ENCODE peak calls at places on chromosomes 2 and 18, in six cellular contexts. One of them, this sample, is unnamed.

GRCh38 chr2:190335225-190335559 is 8.2 kb upstream of the INPP1 start:
- DNase-seq in cardiac muscle cell: no peak
- DNase-seq in spleen: no peak
- DNase-seq in astrocyte: no peak
- DNase-seq in PC-3: no peak
- DNase-seq in pancreas: no peak
- DNase-seq in this sample: no peak

GRCh38 chr2:26602575-26602974 is 38.6 kb downstream of the CIB4 start:
- DNase-seq in cardiac muscle cell: no peak
- DNase-seq in spleen: no peak
- DNase-seq in astrocyte: no peak
- DNase-seq in PC-3: no peak
- DNase-seq in pancreas: no peak
- DNase-seq in this sample: no peak

GRCh38 chr2:43467889-43468288 is 127.9 kb downstream of the THADA start:
- DNase-seq in cardiac muscle cell: no peak
- DNase-seq in spleen: no peak
- DNase-seq in astrocyte: peak; percentile 73
- DNase-seq in PC-3: peak; percentile 60
- DNase-seq in pancreas: no peak
- DNase-seq in this sample: no peak

GRCh38 chr2:19728120-19728519 is 173.7 kb downstream of the TTC32 start:
- DNase-seq in cardiac muscle cell: no peak
- DNase-seq in spleen: no peak
- DNase-seq in astrocyte: no peak
- DNase-seq in PC-3: no peak
- DNase-seq in pancreas: no peak
- DNase-seq in this sample: no peak

GRCh38 chr2:240783819-240784621 is 36.0 kb downstream of the KIF1A start:
- DNase-seq in cardiac muscle cell: no peak
- DNase-seq in spleen: peak; percentile 71
- DNase-seq in astrocyte: no peak
- DNase-seq in PC-3: no peak
- DNase-seq in pancreas: no peak
- DNase-seq in this sample: no peak

GRCh38 chr2:1673160-1673944 is 71.0 kb downstream of the PXDN start:
- DNase-seq in cardiac muscle cell: no peak
- DNase-seq in spleen: no peak
- DNase-seq in astrocyte: no peak
- DNase-seq in PC-3: no peak
- DNase-seq in pancreas: no peak
- DNase-seq in this sample: no peak

GRCh38 chr2:43210125-43210466 is 16.3 kb downstream of the ZFP36L2 start:
- DNase-seq in cardiac muscle cell: no peak
- DNase-seq in spleen: no peak
- DNase-seq in astrocyte: no peak
- DNase-seq in PC-3: no peak
- DNase-seq in pancreas: no peak
- DNase-seq in this sample: no peak

GRCh38 chr18:66136039-66136438 is 385.2 kb downstream of the CDH7 start:
- DNase-seq in cardiac muscle cell: peak; percentile 33
- DNase-seq in spleen: no peak
- DNase-seq in astrocyte: peak; percentile 32
- DNase-seq in PC-3: no peak
- DNase-seq in pancreas: no peak
- DNase-seq in this sample: no peak

GRCh38 chr2:158509928-158510797 is 53.4 kb downstream of the PKP4 start:
- DNase-seq in cardiac muscle cell: no peak
- DNase-seq in spleen: no peak
- DNase-seq in astrocyte: peak; percentile 68
- DNase-seq in PC-3: peak; percentile 57
- DNase-seq in pancreas: no peak
- DNase-seq in this sample: no peak

GRCh38 chr2:12728221-12728777 is 11.6 kb downstream of the TRIB2 start:
- DNase-seq in cardiac muscle cell: no peak
- DNase-seq in spleen: peak; percentile 87
- DNase-seq in astrocyte: no peak
- DNase-seq in PC-3: no peak
- DNase-seq in pancreas: no peak
- DNase-seq in this sample: no peak

GRCh38 chr2:217636578-217637267 is 366.1 kb downstream of the TNS1 start:
- DNase-seq in cardiac muscle cell: no peak
- DNase-seq in spleen: no peak
- DNase-seq in astrocyte: no peak
- DNase-seq in PC-3: no peak
- DNase-seq in pancreas: no peak
- DNase-seq in this sample: no peak

GRCh38 chr18:12324991-12325725 is 17.1 kb downstream of the TUBB6 start:
- DNase-seq in cardiac muscle cell: no peak
- DNase-seq in spleen: no peak
- DNase-seq in astrocyte: no peak
- DNase-seq in PC-3: no peak
- DNase-seq in pancreas: no peak
- DNase-seq in this sample: no peak

GRCh38 chr2:71950256-71951066 is 197.2 kb downstream of the CYP26B1 start:
- DNase-seq in cardiac muscle cell: no peak
- DNase-seq in spleen: no peak
- DNase-seq in astrocyte: no peak
- DNase-seq in PC-3: no peak
- DNase-seq in pancreas: no peak
- DNase-seq in this sample: no peak

GRCh38 chr2:69224495-69224803 is 162.6 kb downstream of the GFPT1 start:
- DNase-seq in cardiac muscle cell: no peak
- DNase-seq in spleen: no peak
- DNase-seq in astrocyte: no peak
- DNase-seq in PC-3: no peak
- DNase-seq in pancreas: no peak
- DNase-seq in this sample: no peak

GRCh38 chr2:195049372-195050031 is 607.5 kb upstream of the SLC39A10 start:
- DNase-seq in cardiac muscle cell: no peak
- DNase-seq in spleen: no peak
- DNase-seq in astrocyte: peak; percentile 47
- DNase-seq in PC-3: peak; percentile 54
- DNase-seq in pancreas: no peak
- DNase-seq in this sample: no peak

GRCh38 chr2:79511320-79511951 is 1.4 kb upstream of the CTNNA2 start:
- DNase-seq in cardiac muscle cell: peak; percentile 94
- DNase-seq in spleen: no peak
- DNase-seq in astrocyte: peak; percentile 55
- DNase-seq in PC-3: peak; percentile 39
- DNase-seq in pancreas: peak; percentile 49
- DNase-seq in this sample: no peak

GRCh38 chr2:124566518-124566970 is 541.5 kb downstream of the CNTNAP5 start:
- DNase-seq in cardiac muscle cell: no peak
- DNase-seq in spleen: no peak
- DNase-seq in astrocyte: no peak
- DNase-seq in PC-3: peak; percentile 9
- DNase-seq in pancreas: peak; percentile 7
- DNase-seq in this sample: no peak

GRCh38 chr2:26274058-26274613 is 29.4 kb downstream of the HADHB start:
- DNase-seq in cardiac muscle cell: no peak
- DNase-seq in spleen: no peak
- DNase-seq in astrocyte: peak; percentile 76
- DNase-seq in PC-3: peak; percentile 7
- DNase-seq in pancreas: peak; percentile 92
- DNase-seq in this sample: peak; percentile 74

GRCh38 chr2:87996570-87996969 is 19.8 kb downstream of the RNU2-63P start:
- DNase-seq in cardiac muscle cell: no peak
- DNase-seq in spleen: no peak
- DNase-seq in astrocyte: no peak
- DNase-seq in PC-3: peak; percentile 0
- DNase-seq in pancreas: no peak
- DNase-seq in this sample: no peak

DNA sequence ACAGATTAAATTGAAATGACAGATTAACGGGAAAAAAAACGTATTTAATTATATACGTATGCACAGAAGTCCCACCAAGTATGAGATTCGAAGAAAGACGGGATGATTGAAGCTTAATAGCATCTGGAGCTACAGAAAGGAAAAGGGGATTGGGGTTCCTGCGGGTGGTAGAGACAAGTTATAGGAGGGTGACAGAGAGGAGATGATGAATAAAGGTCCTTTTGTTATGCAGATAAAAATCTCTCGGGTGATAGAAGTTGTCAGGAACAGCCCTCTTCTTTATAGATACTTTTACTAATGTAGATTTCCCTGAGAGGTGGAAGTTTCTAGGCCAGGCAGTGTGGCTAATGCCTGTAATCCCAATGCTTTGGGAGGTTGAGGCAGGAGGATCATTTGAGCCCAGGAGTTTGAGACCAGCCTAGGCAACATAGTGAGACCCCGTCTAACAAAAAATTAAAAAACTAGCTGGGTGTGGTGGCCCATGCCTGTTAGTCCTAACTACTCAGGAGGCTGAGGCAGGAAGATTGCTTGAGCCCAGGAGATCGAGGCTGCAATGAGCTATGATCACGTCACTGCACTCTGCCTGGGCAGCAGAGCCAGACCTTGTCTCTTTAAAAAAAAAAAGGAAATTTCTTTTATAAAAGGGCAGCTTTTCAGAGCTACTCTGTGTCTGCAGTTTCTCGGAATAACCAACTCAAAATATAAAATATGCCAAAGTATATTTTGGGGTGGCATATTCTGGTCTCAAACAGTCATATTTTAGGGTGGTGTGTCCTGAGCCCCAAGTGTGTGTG is 113.0 kb downstream of the STPG4 start:
- DNase-seq in cardiac muscle cell: no peak
- DNase-seq in spleen: no peak
- DNase-seq in astrocyte: no peak
- DNase-seq in PC-3: no peak
- DNase-seq in pancreas: no peak
- DNase-seq in this sample: peak; percentile 20
- H3K27ac ChIP-seq in cardiac muscle cell: no peak overlapping the region
- H3K27ac ChIP-seq in spleen: peak overlapping the region; percentile 81
- H3K27ac ChIP-seq in astrocyte: peak overlapping the region; percentile 98
- H3K27ac ChIP-seq in PC-3: peak overlapping the region; percentile 98
- H3K27ac ChIP-seq in pancreas: no peak overlapping the region
- H3K27ac ChIP-seq in this sample: peak overlapping the region; percentile 97

GRCh38 chr2:60661073-60661738 is 94.9 kb upstream of the PAPOLG start:
- DNase-seq in cardiac muscle cell: no peak
- DNase-seq in spleen: no peak
- DNase-seq in astrocyte: no peak
- DNase-seq in PC-3: no peak
- DNase-seq in pancreas: no peak
- DNase-seq in this sample: no peak

GRCh38 chr2:60657673-60658072 is 98.4 kb upstream of the PAPOLG start:
- DNase-seq in cardiac muscle cell: no peak
- DNase-seq in spleen: no peak
- DNase-seq in astrocyte: no peak
- DNase-seq in PC-3: no peak
- DNase-seq in pancreas: no peak
- DNase-seq in this sample: no peak

DNA sequence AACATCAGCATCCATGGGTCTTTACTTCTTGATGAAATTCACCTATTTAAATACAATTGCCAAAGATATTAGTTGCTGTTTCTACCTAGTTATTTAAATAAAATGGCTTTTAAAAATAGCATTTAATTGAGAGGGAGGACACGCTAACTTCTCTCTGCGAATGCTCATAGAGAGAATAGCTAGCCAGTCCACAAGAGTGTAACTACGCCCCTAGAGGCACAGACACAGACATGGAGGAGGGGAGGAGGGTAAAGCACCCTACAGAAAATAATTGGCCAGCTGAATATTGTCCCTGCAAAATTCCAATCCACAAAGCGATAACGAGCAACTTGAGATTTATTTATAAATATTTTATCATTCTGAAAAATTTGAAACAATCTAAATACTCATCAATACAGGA is 97.0 kb upstream of the PAPOLG start:
- DNase-seq in cardiac muscle cell: no peak
- DNase-seq in spleen: no peak
- DNase-seq in astrocyte: no peak
- DNase-seq in PC-3: peak; percentile 14
- DNase-seq in pancreas: no peak
- DNase-seq in this sample: no peak
- TF ChIP-seq CTCF in cardiac muscle cell: no peak
- TF ChIP-seq CTCF in spleen: no peak
- TF ChIP-seq CTCF in astrocyte: no peak
- TF ChIP-seq CTCF in PC-3: peak; percentile 43
- TF ChIP-seq CTCF in pancreas: no peak
- TF ChIP-seq CTCF in this sample: peak; percentile 24

GRCh38 chr2:107684421-107684820 is 142.3 kb upstream of the RGPD4 start:
- DNase-seq in cardiac muscle cell: no peak
- DNase-seq in spleen: no peak
- DNase-seq in astrocyte: no peak
- DNase-seq in PC-3: no peak
- DNase-seq in pancreas: no peak
- DNase-seq in this sample: no peak

GRCh38 chr2:107688135-107688534 is 138.6 kb upstream of the RGPD4 start:
- DNase-seq in cardiac muscle cell: no peak
- DNase-seq in spleen: no peak
- DNase-seq in astrocyte: no peak
- DNase-seq in PC-3: no peak
- DNase-seq in pancreas: no peak
- DNase-seq in this sample: no peak

GRCh38 chr2:107685587-107685986 is 141.1 kb upstream of the RGPD4 start:
- DNase-seq in cardiac muscle cell: no peak
- DNase-seq in spleen: no peak
- DNase-seq in astrocyte: no peak
- DNase-seq in PC-3: no peak
- DNase-seq in pancreas: no peak
- DNase-seq in this sample: no peak

GRCh38 chr2:107681946-107682345 is 144.7 kb upstream of the RGPD4 start:
- DNase-seq in cardiac muscle cell: no peak
- DNase-seq in spleen: no peak
- DNase-seq in astrocyte: no peak
- DNase-seq in PC-3: no peak
- DNase-seq in pancreas: no peak
- DNase-seq in this sample: peak; percentile 60

DNA sequence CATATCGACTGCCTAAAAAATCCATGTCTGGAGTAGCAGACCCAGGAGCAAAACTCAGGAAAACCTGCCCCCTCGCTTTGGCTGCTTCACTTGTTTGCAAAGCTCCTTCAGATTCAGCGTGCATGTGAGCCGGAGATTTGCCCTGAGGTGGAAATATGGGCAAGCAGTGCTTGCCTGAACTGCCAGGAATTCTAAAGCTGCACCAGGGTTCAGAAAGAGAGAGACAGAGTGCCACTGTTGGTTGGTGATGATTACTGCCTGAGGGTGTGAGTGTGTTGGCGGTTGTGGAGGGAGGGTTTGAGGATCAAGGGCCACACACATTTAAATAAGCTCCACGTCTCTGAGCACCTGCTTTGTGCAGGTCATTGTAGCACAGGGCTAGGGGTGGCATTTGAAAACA is 139.6 kb upstream of the RGPD4 start:
- DNase-seq in cardiac muscle cell: no peak
- DNase-seq in spleen: no peak
- DNase-seq in astrocyte: no peak
- DNase-seq in PC-3: no peak
- DNase-seq in pancreas: no peak
- DNase-seq in this sample: no peak
- H3K27ac ChIP-seq in cardiac muscle cell: no peak overlapping the region
- H3K27ac ChIP-seq in spleen: no peak overlapping the region
- H3K27ac ChIP-seq in astrocyte: no peak overlapping the region
- H3K27ac ChIP-seq in PC-3: no peak overlapping the region
- H3K27ac ChIP-seq in pancreas: no peak overlapping the region
- H3K27ac ChIP-seq in this sample: no peak overlapping the region

DNA sequence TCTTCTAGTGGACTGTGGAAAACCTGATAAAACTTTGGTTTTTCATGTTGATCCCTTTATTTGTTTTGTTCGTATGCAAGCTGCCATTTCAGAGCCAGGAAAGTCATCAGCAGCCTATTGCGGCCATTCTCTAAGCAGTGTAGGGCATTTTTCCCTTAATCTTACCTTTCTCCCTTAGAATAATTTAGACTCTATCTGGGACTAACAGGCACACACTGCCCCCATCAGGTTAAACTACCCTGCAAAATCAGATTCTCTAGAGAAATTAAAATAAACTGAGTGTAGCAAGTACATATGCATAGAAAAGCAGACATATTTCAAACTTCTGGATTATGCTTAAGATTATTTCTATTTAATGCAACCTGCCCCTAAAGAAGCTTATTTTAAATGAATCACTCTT is 347.4 kb downstream of the METTL4 start:
- DNase-seq in cardiac muscle cell: peak; percentile 21
- DNase-seq in spleen: no peak
- DNase-seq in astrocyte: peak; percentile 34
- DNase-seq in PC-3: peak; percentile 70
- DNase-seq in pancreas: no peak
- DNase-seq in this sample: peak; percentile 28
- TF ChIP-seq CTCF in cardiac muscle cell: peak; percentile 76
- TF ChIP-seq CTCF in spleen: peak; percentile 49
- TF ChIP-seq CTCF in astrocyte: peak; percentile 64
- TF ChIP-seq CTCF in PC-3: peak; percentile 83
- TF ChIP-seq CTCF in pancreas: peak; percentile 19
- TF ChIP-seq CTCF in this sample: peak; percentile 69

This sample was measured in brain microvascular endothelial cell.